ENCODE peak calls at places on chromosomes 5 and 9, in eight cellular contexts. Q is progenitor cell of endocrine pancreas; N is HEK293T; L is AG09319; B is left colon; E is mucosa of gallbladder; W is activated naive CD8-positive, alpha-beta T cell treated with anti-CD3 and anti-CD28 coated beads, Interleukin-2, amount 50 U/mL, for 24 hours; V is astrocyte. R is an unnamed sample.

GRCh38 chr5:83485842-83486241 is 14.3 kb downstream of the VCAN start:
- DNase-seq in V (no peak), L (no peak), N (no peak), B (no peak), W (no peak), E (no peak), Q (no peak), R (no peak)

GRCh38 chr5:54469655-54470054 is 14.2 kb downstream of the HSPB3 start:
- DNase-seq in N (no peak), L (no peak), V (no peak), B (no peak), E (no peak), Q (no peak), W (no peak), R (no peak)

GRCh38 chr5:23302438-23302837 is 205.0 kb upstream of the PRDM9 start:
- DNase-seq in W (no peak), E (no peak), B (no peak), L (no peak), Q (no peak), N (peak), V (no peak), R (peak)

GRCh38 chr9:86626802-86627201 is 272.6 kb upstream of the TUT7 start:
- DNase-seq in V (no peak), L (no peak), Q (no peak), W (no peak), E (no peak), B (no peak), N (no peak), R (no peak)

GRCh38 chr5:88778736-88779135 is 104.2 kb downstream of the MEF2C start:
- DNase-seq in N (no peak), W (peak), Q (no peak), E (peak), B (no peak), V (peak), L (no peak), R (no peak)

GRCh38 chr9:126708178-126708577 is 94.5 kb downstream of the LMX1B start:
- DNase-seq in Q (no peak), B (peak), N (peak), E (no peak), W (no peak), L (no peak), V (no peak), R (no peak)

GRCh38 chr5:127699416-127699815 is 3.8 kb upstream of the CCDC192 start:
- DNase-seq in L (no peak), Q (no peak), W (no peak), B (no peak), E (no peak), N (no peak), V (no peak), R (no peak)

GRCh38 chr9:23887781-23888180 is 61.7 kb upstream of the ELAVL2 start:
- DNase-seq in B (no peak), L (no peak), W (no peak), E (no peak), N (no peak), Q (no peak), V (no peak), R (no peak)

GRCh38 chr9:94680621-94681020 is 41.3 kb upstream of the FBP1 start:
- DNase-seq in V (no peak), L (no peak), Q (no peak), N (no peak), W (no peak), E (no peak), B (no peak), R (no peak)

GRCh38 chr5:168885324-168886120 is 306.4 kb upstream of the PANK3 start:
- DNase-seq in V (no peak), W (no peak), Q (no peak), L (no peak), N (no peak), B (no peak), E (no peak), R (no peak)

GRCh38 chr5:153321478-153321877 is 169.0 kb upstream of the GRIA1 start:
- DNase-seq in N (no peak), V (no peak), L (no peak), Q (no peak), W (no peak), E (no peak), B (no peak), R (no peak)